ENCODE peak calls at places on chromosomes 4 and X, in five cellular contexts. Y is SK-N-SH, J is IMR-90, M is fibroblast of lung, C is GM12878. P is an unnamed sample.
A peak's percentile ranks its signal among the peaks of the same experiment; 100 is the strongest.

GRCh38 chrX:29962061-29962460 is 253.3 kb upstream of the MAGEB2 start:
- DNase-seq in J (no peak), Y (no peak), C (no peak), M (no peak), P (no peak)

GRCh38 chrX:101191217-101191750 is 28.3 kb upstream of the DRP2 start:
- DNase-seq in Y (peak; percentile 14), M (no peak), C (no peak), J (no peak), P (no peak)

GRCh38 chr4:174358823-174359222 is 75.1 kb downstream of the CEP44 start:
- DNase-seq in J (peak; percentile 67), C (peak; percentile 40), M (peak; percentile 51), Y (no peak), P (peak; percentile 55)

GRCh38 chr4:7908668-7909067 is 31.0 kb downstream of the AFAP1 start:
- DNase-seq in M (no peak), J (no peak), Y (no peak), C (no peak), P (no peak)

GRCh38 chr4:2361366-2362285 is 56.8 kb downstream of the ZFYVE28 start:
- DNase-seq in Y (no peak), M (no peak), J (no peak), C (no peak), P (no peak)

GRCh38 chr4:161189286-161190134 is 974.3 kb downstream of the FSTL5 start:
- DNase-seq in C (no peak), J (no peak), M (no peak), Y (no peak), P (no peak)

GRCh38 chr4:141311805-141312204 is 91.1 kb downstream of the ZNF330 start:
- DNase-seq in M (no peak), Y (no peak), J (no peak), C (no peak), P (no peak)

GRCh38 chrX:118974908-118975671 is 672 bp downstream of the LONRF3 start:
- DNase-seq in J (no peak), M (no peak), C (no peak), Y (peak; percentile 40), P (peak; percentile 21)

GRCh38 chr4:2245787-2246275 is 3.9 kb upstream of the HAUS3 start:
- DNase-seq in M (no peak), C (no peak), J (no peak), Y (no peak), P (no peak)

GRCh38 chrX:16828126-16828908 is 41.8 kb downstream of the RBBP7 start:
- DNase-seq in J (peak; percentile 91), M (peak; percentile 95), Y (no peak), C (no peak), P (peak; percentile 67)

GRCh38 chrX:119181491-119181890 is 53.9 kb upstream of the KIAA1210 start:
- DNase-seq in M (no peak), J (no peak), C (no peak), Y (no peak), P (no peak)

GRCh38 chrX:70030242-70030823 is 19.4 kb downstream of the AWAT2 start:
- DNase-seq in J (peak; percentile 49), M (peak; percentile 56), Y (peak; percentile 52), C (no peak), P (peak; percentile 67)

GRCh38 chr4:72896515-72896914 is 173.0 kb downstream of the COX18 start:
- DNase-seq in C (no peak), J (peak; percentile 78), M (peak; percentile 67), Y (no peak), P (peak; percentile 93)

GRCh38 chr4:71333960-71334951 is 4.6 kb upstream of the SLC4A4 start:
- DNase-seq in J (peak; percentile 66), M (peak; percentile 40), Y (no peak), C (no peak), P (peak; percentile 26)

GRCh38 chrX:152943826-152944225 is 46.0 kb downstream of the ZNF185 start:
- DNase-seq in C (no peak), J (no peak), M (no peak), Y (no peak), P (no peak)

GRCh38 chr4:172982151-172982590 is 186.4 kb upstream of the GALNT7 start:
- DNase-seq in J (peak; percentile 92), Y (no peak), M (peak; percentile 95), C (peak; percentile 33), P (peak; percentile 75)

GRCh38 chrX:1536712-1537030 is 314 bp downstream of the P2RY8 start:
- DNase-seq in J (no peak), Y (no peak), M (no peak), C (no peak), P (no peak)

GRCh38 chr4:108378164-108378563 is 209.4 kb upstream of the LEF1 start:
- DNase-seq in C (no peak), J (no peak), M (no peak), Y (no peak), P (no peak)

GRCh38 chr4:1336079-1336478 is 10.9 kb upstream of the UVSSA start:
- DNase-seq in C (no peak), Y (no peak), J (peak; percentile 39), M (peak; percentile 69), P (peak; percentile 51)

GRCh38 chrX:153769158-153769864 is 5.3 kb downstream of the PLXNB3 start:
- DNase-seq in Y (peak; percentile 12), M (no peak), C (no peak), J (no peak), P (no peak)

GRCh38 chr4:156971623-156972369 is at the start of gene PDGFC:
- DNase-seq in J (peak; percentile 65), Y (peak; percentile 80), C (no peak), M (peak; percentile 64), P (peak; percentile 76)

GRCh38 chr4:149344436-149344835 is 471.2 kb downstream of the IQCM start:
- DNase-seq in C (no peak), Y (no peak), M (peak; percentile 68), J (peak; percentile 34), P (peak; percentile 46)

GRCh38 chr4:19319607-19320006 is 932.1 kb upstream of the SLIT2 start:
- DNase-seq in M (no peak), J (no peak), C (no peak), Y (no peak), P (no peak)

GRCh38 chr4:166045457-166045856 is 172.4 kb downstream of the TLL1 start:
- DNase-seq in M (no peak), C (peak; percentile 59), J (no peak), Y (no peak), P (no peak)

GRCh38 chrX:19912-20571 is 261.1 kb upstream of the PLCXD1 start:
- DNase-seq in C (no peak), Y (peak; percentile 26), J (no peak), M (no peak), P (peak; percentile 41)

GRCh38 chr4:156972370-156972980 is 876 bp upstream of the PDGFC start:
- DNase-seq in J (peak; percentile 18), M (no peak), Y (no peak), C (no peak), P (no peak)

GRCh38 chrX:119230850-119231249 is 5.2 kb upstream of the PGRMC1 start:
- DNase-seq in C (no peak), Y (no peak), J (no peak), M (no peak), P (no peak)

GRCh38 chr4:87270144-87270543 is 49.7 kb upstream of the KLHL8 start:
- DNase-seq in M (peak; percentile 70), J (peak; percentile 52), C (no peak), Y (peak; percentile 39), P (peak; percentile 53)

GRCh38 chrX:104987063-104987462 is 233.4 kb downstream of the TEX13A start:
- DNase-seq in M (peak; percentile 0), J (no peak), Y (no peak), C (no peak), P (no peak)

GRCh38 chr4:18020145-18020670 is 1.3 kb downstream of the LCORL start:
- DNase-seq in J (peak; percentile 12), Y (no peak), M (peak; percentile 20), C (no peak), P (peak; percentile 49)

GRCh38 chr4:168784786-168785461 is 225.1 kb downstream of the CBR4 start:
- DNase-seq in M (no peak), J (no peak), C (no peak), Y (no peak), P (no peak)

GRCh38 chr4:37157403-37158167 is 87.0 kb upstream of the NWD2 start:
- DNase-seq in Y (no peak), M (no peak), C (no peak), J (no peak), P (no peak)

GRCh38 chr4:8594097-8595038 is 1.8 kb downstream of the CPZ start:
- DNase-seq in Y (peak; percentile 93), M (peak; percentile 78), C (peak; percentile 4), J (peak; percentile 72), P (peak; percentile 94)

GRCh38 chr4:150593996-150594395 is 12.0 kb downstream of the MAB21L2 start:
- DNase-seq in M (peak; percentile 37), C (no peak), J (peak; percentile 36), Y (no peak), P (peak; percentile 78)

GRCh38 chrX:148381603-148382002 is 118.8 kb upstream of the AFF2 start:
- DNase-seq in J (no peak), Y (no peak), M (no peak), C (peak; percentile 8), P (no peak)

GRCh38 chr4:142405021-142405991 is 440.8 kb downstream of the INPP4B start:
- DNase-seq in Y (no peak), C (peak; percentile 57), M (peak; percentile 80), J (peak; percentile 68), P (peak; percentile 76)

GRCh38 chrX:22577181-22577580 is 304.5 kb downstream of the CBLL2 start:
- DNase-seq in Y (no peak), J (peak; percentile 74), C (no peak), M (peak; percentile 56), P (peak; percentile 64)
- H3K9me3 ChIP-seq in Y (no peaks in the 10 kb centered on the region), J (no peaks in the 10 kb centered on the region), C (no peaks in the 10 kb centered on the region), M (no peaks in the 10 kb centered on the region), P (no peaks in the 10 kb centered on the region)

GRCh38 chr4:101818362-101818761 is 27.8 kb downstream of the BANK1 start:
- DNase-seq in C (no peak), M (no peak), J (peak; percentile 6), Y (no peak), P (peak; percentile 48)

GRCh38 chr4:101813604-101814003 is 23.1 kb downstream of the BANK1 start:
- DNase-seq in J (no peak), C (no peak), Y (no peak), M (no peak), P (no peak)
- H3K9ac ChIP-seq in J (no peak overlapping the region), C (no peak overlapping the region), Y (no peak overlapping the region), M (no peak overlapping the region), P (no peak overlapping the region)

GRCh38 chr4:21385706-21386105 is 562.9 kb downstream of the KCNIP4 start:
- DNase-seq in Y (no peak), C (no peak), J (no peak), M (no peak), P (no peak)
- H3K9me3 ChIP-seq in Y (no peaks in the 10 kb centered on the region), C (no peaks in the 10 kb centered on the region), J (peaks cover 7% of the 10 kb centered on the region), M (no peaks in the 10 kb centered on the region), P (peaks cover 7% of the 10 kb centered on the region)

GRCh38 chrX:40104649-40105015 is 6.9 kb upstream of the BCOR start:
- DNase-seq in C (no peak), J (peak; percentile 67), Y (peak; percentile 60), M (peak; percentile 55), P (peak; percentile 75)
- H3K9ac ChIP-seq in C (peak overlapping the region; percentile 51), J (no peak overlapping the region), Y (peak overlapping the region; percentile 63), M (peak overlapping the region; percentile 42), P (peak overlapping the region; percentile 42)

GRCh38 chr4:49032440-49033161 is 46.5 kb downstream of the CWH43 start:
- DNase-seq in C (no peak), Y (peak; percentile 27), J (peak; percentile 6), M (no peak), P (peak; percentile 7)
- H3K9me3 ChIP-seq in C (no peaks in the 10 kb centered on the region), Y (no peaks in the 10 kb centered on the region), J (no peaks in the 10 kb centered on the region), M (no peaks in the 10 kb centered on the region), P (no peaks in the 10 kb centered on the region)

GRCh38 chr4:152456609-152457008 is 79.3 kb downstream of the FBXW7 start:
- DNase-seq in Y (no peak), M (no peak), J (peak; percentile 44), C (no peak), P (no peak)
- H3K9ac ChIP-seq in Y (no peak overlapping the region), M (no peak overlapping the region), J (no peak overlapping the region), C (no peak overlapping the region), P (no peak overlapping the region)